ENCODE peak calls at places on chromosomes 1 and 21, in seven cellular contexts. Q is body of pancreas, K is kidney, P is stomach, T is cardiac muscle cell, F is GM23248, G is endodermal cell. O is an unnamed sample.
A peak's percentile ranks its signal among the peaks of the same experiment; 100 is the strongest.

GRCh38 chr1:205438213-205439158 is 16.6 kb upstream of the LEMD1 start:
- DNase-seq in Q (peak; percentile 78), K (peak; percentile 94), P (peak; percentile 89), T (peak; percentile 83), F (peak; percentile 77), G (peak; percentile 69), O (peak; percentile 80)

GRCh38 chr1:79364896-79365295 is 358.4 kb upstream of the ADGRL4 start:
- DNase-seq in Q (no peak), K (no peak), P (no peak), T (no peak), F (peak; percentile 74), G (no peak), O (no peak)

GRCh38 chr21:46067505-46068201 is 30.3 kb upstream of the COL6A2 start:
- DNase-seq in Q (no peak), K (peak; percentile 51), P (no peak), T (no peak), F (no peak), G (peak; percentile 47), O (no peak)

GRCh38 chr21:28704746-28705145 is 287.9 kb downstream of the LTN1 start:
- DNase-seq in Q (no peak), K (no peak), P (no peak), T (peak; percentile 24), F (no peak), G (no peak), O (no peak)

GRCh38 chr1:239558992-239559391 is 172.6 kb downstream of the CHRM3 start:
- DNase-seq in Q (no peak), K (no peak), P (no peak), T (no peak), F (no peak), G (no peak), O (no peak)

GRCh38 chr1:119611701-119612113 is 36.4 kb downstream of the ZNF697 start:
- DNase-seq in Q (peak; percentile 95), K (peak; percentile 87), P (peak; percentile 94), T (peak; percentile 74), F (peak; percentile 56), G (peak; percentile 98), O (peak; percentile 74)

GRCh38 chr1:29809446-29810120 is 573.3 kb downstream of the PTPRU start:
- DNase-seq in Q (no peak), K (no peak), P (peak; percentile 16), T (no peak), F (no peak), G (peak; percentile 36), O (no peak)

GRCh38 chr21:46120301-46121285 is 22.7 kb downstream of the COL6A2 start:
- DNase-seq in Q (peak; percentile 7), K (peak; percentile 64), P (no peak), T (no peak), F (no peak), G (peak; percentile 34), O (peak; percentile 53)

GRCh38 chr1:76035053-76035452 is 39.5 kb upstream of the ST6GALNAC3 start:
- DNase-seq in Q (no peak), K (no peak), P (no peak), T (no peak), F (no peak), G (no peak), O (no peak)

GRCh38 chr21:43814215-43815106 is 25.1 kb downstream of the RRP1 start:
- DNase-seq in Q (no peak), K (no peak), P (no peak), T (no peak), F (peak; percentile 59), G (peak; percentile 73), O (no peak)

GRCh38 chr1:190717055-190717454 is 239.4 kb upstream of the BRINP3 start:
- DNase-seq in Q (no peak), K (no peak), P (no peak), T (no peak), F (no peak), G (no peak), O (no peak)

GRCh38 chr1:12161662-12162458 is 4.9 kb upstream of the TNFRSF1B start:
- DNase-seq in Q (peak; percentile 58), K (peak; percentile 97), P (peak; percentile 93), T (no peak), F (peak; percentile 88), G (peak; percentile 77), O (no peak)

GRCh38 chr1:44168520-44169098 is 27.2 kb upstream of the KLF18 start:
- DNase-seq in Q (no peak), K (no peak), P (no peak), T (no peak), F (no peak), G (no peak), O (no peak)

GRCh38 chr1:226401407-226402303 is 6.2 kb downstream of the PARP1 start:
- DNase-seq in Q (no peak), K (no peak), P (no peak), T (no peak), F (no peak), G (no peak), O (no peak)

GRCh38 chr1:2085080-2085479 is 34.9 kb downstream of the PRKCZ start:
- DNase-seq in Q (no peak), K (no peak), P (peak; percentile 63), T (no peak), F (no peak), G (no peak), O (no peak)

GRCh38 chr1:156551866-156552265 is 20.5 kb downstream of the IQGAP3 start:
- DNase-seq in Q (no peak), K (no peak), P (no peak), T (no peak), F (peak; percentile 66), G (no peak), O (no peak)

DNA sequence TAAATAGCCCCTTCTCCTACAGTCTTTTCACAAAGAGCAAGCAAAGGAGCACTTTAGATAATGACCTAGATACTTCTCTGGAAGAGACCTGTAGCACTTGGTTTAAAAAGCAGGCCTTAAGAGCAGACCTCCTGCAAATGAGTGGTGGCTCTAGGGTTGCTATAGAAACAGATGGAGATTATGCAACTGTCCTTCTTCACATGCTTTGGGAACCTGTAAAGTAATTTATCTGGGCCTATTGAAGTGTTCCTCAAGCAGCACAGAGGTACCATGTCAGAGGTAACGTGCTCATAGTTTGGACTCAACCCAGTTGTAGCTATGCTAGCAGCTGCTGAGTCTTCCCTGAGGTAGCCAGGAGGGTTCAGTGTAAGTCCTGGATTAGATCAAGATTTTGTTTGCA is 208.2 kb upstream of the KIAA0040 start:
- DNase-seq in Q (no peak), K (no peak), P (no peak), T (no peak), F (no peak), G (no peak), O (no peak)
- H3K4me1 ChIP-seq in Q (peaks cover 5% of the 10 kb centered on the region), K (no peaks in the 10 kb centered on the region), P (no peaks in the 10 kb centered on the region), T (no peaks in the 10 kb centered on the region), F (no peaks in the 10 kb centered on the region), G (no peaks in the 10 kb centered on the region), O (no peaks in the 10 kb centered on the region)

GRCh38 chr1:206477110-206477509 is 6.8 kb downstream of the IKBKE start:
- DNase-seq in Q (no peak), K (peak; percentile 46), P (no peak), T (no peak), F (no peak), G (no peak), O (no peak)

GRCh38 chr1:206478746-206479145 is 8.5 kb downstream of the IKBKE start:
- DNase-seq in Q (no peak), K (peak; percentile 36), P (no peak), T (no peak), F (no peak), G (no peak), O (no peak)

GRCh38 chr1:206477581-206478380 is 7.5 kb downstream of the IKBKE start:
- DNase-seq in Q (no peak), K (peak; percentile 69), P (no peak), T (no peak), F (no peak), G (no peak), O (no peak)

GRCh38 chr1:206480211-206480610 is 9.9 kb downstream of the IKBKE start:
- DNase-seq in Q (no peak), K (peak; percentile 61), P (no peak), T (no peak), F (no peak), G (no peak), O (no peak)

GRCh38 chr1:206479164-206480125 is 9.2 kb downstream of the IKBKE start:
- DNase-seq in Q (peak; percentile 77), K (peak; percentile 72), P (peak; percentile 78), T (peak; percentile 87), F (peak; percentile 80), G (peak; percentile 91), O (no peak)
- H3K27ac ChIP-seq in Q (no peak overlapping the region), K (no peak overlapping the region), P (no peak overlapping the region), T (no peak overlapping the region), F (no peak overlapping the region), G (no peak overlapping the region), O (no peak overlapping the region)

DNA sequence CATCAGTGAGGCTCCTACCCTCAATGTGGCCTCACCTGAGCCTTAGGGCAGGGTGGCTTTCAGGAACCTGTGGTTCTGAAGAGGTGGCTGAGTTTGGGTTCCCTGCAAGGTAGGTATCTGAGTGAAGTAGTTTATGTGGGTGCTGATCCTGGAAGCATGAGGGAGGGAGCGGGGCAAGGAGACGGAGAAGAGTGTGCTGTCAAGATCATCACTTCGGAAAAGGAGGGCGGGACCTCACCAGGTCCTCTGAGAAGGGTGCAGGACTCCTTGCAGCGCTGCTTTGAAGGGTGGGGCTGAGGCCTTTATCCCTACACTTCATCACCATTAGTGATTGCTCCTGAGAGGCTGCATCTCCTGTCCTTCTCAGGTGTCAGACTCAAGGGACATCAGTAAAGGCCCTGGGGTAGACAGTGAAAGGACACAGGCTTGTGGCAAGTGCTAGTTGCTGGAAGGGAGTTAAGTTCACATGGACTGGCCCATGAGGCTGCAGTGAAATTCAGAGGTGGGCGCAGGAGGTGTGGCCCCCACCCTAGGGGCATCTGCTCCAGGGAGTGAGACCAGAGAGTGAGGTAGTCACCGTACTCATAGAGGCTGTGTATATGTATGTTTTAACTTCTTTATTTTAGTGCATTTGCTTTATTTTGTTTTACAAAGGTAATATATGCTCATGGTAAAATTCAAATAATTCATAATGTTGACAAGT is 57.3 kb upstream of the GALNT2 start:
- DNase-seq in Q (no peak), K (no peak), P (no peak), T (no peak), F (no peak), G (peak; percentile 28), O (no peak)
- H3K4me3 ChIP-seq in Q (no peak overlapping the region), K (no peak overlapping the region), P (no peak overlapping the region), T (no peak overlapping the region), F (no peak overlapping the region), G (no peak overlapping the region), O (no peak overlapping the region)

GRCh38 chr1:192554904-192555303 is 20.7 kb upstream of the RGS1 start:
- DNase-seq in Q (no peak), K (no peak), P (no peak), T (no peak), F (no peak), G (no peak), O (no peak)

GRCh38 chr1:192555399-192555798 is 20.2 kb upstream of the RGS1 start:
- DNase-seq in Q (no peak), K (no peak), P (no peak), T (no peak), F (no peak), G (no peak), O (no peak)

GRCh38 chr1:192559115-192560006 is 16.2 kb upstream of the RGS1 start:
- DNase-seq in Q (no peak), K (no peak), P (no peak), T (no peak), F (peak; percentile 96), G (no peak), O (no peak)

GRCh38 chr1:192553741-192554140 is 21.8 kb upstream of the RGS1 start:
- DNase-seq in Q (no peak), K (no peak), P (no peak), T (no peak), F (no peak), G (no peak), O (no peak)

GRCh38 chr1:192557841-192558595 is 17.6 kb upstream of the RGS1 start:
- DNase-seq in Q (no peak), K (no peak), P (no peak), T (no peak), F (peak; percentile 77), G (no peak), O (no peak)
- H3K4me1 ChIP-seq in Q (no peaks in the 10 kb centered on the region), K (no peaks in the 10 kb centered on the region), P (no peaks in the 10 kb centered on the region), T (no peaks in the 10 kb centered on the region), F (peaks cover 33% of the 10 kb centered on the region), G (no peaks in the 10 kb centered on the region), O (peaks cover 17% of the 10 kb centered on the region)

O was measured in RWPE2.